ENCODE peak calls at places on chromosomes 5 and 9, in seven cellular contexts. J, E, S, U, D, I and Y are unnamed samples.

GRCh38 chr9:106883030-106883429 is 20.1 kb downstream of the ZNF462 start:
- DNase-seq in I (no peak), D (no peak), S (no peak), E (no peak), J (no peak), U (no peak), Y (no peak)

GRCh38 chr5:135750506-135750905 is 84.0 kb upstream of the SLC25A48 start:
- DNase-seq in J (no peak), S (peak), E (no peak), U (no peak), D (no peak), I (no peak), Y (no peak)

GRCh38 chr5:60185230-60186104 is 291.9 kb upstream of the PDE4D start:
- DNase-seq in E (no peak), I (no peak), D (peak), U (no peak), J (no peak), S (no peak), Y (no peak)

GRCh38 chr5:78915170-78915569 is 69.9 kb downstream of the ARSB start:
- DNase-seq in J (no peak), D (no peak), I (no peak), E (no peak), U (no peak), S (no peak), Y (no peak)

GRCh38 chr5:10607666-10608442 is 44.0 kb downstream of the ANKRD33B start:
- DNase-seq in J (peak), D (peak), E (no peak), S (no peak), U (peak), I (peak), Y (no peak)

GRCh38 chr5:132497488-132497997 is 7.0 kb upstream of the IRF1 start:
- DNase-seq in S (peak), U (peak), J (peak), I (peak), D (peak), E (no peak), Y (no peak)

GRCh38 chr9:134593756-134594375 is 47.7 kb upstream of the COL5A1 start:
- DNase-seq in S (no peak), E (no peak), J (no peak), U (no peak), I (no peak), D (no peak), Y (no peak)

GRCh38 chr5:150579462-150580400 is 60.7 kb upstream of the SYNPO start:
- DNase-seq in U (no peak), J (no peak), D (no peak), S (no peak), I (no peak), E (no peak), Y (no peak)

GRCh38 chr5:145801195-145801594 is 33.9 kb downstream of the PRELID2 start:
- DNase-seq in E (no peak), J (no peak), U (no peak), S (no peak), I (no peak), D (no peak), Y (no peak)

GRCh38 chr9:13064676-13065075 is 214.8 kb downstream of the MPDZ start:
- DNase-seq in D (no peak), I (no peak), U (no peak), E (no peak), S (no peak), J (no peak), Y (no peak)

GRCh38 chr5:52077941-52078825 is 694.9 kb downstream of the ISL1 start:
- DNase-seq in S (peak), E (peak), D (no peak), J (peak), I (no peak), U (no peak), Y (no peak)

GRCh38 chr5:116763987-116764866 is 189.6 kb upstream of the SEMA6A start:
- DNase-seq in I (peak), J (no peak), E (no peak), S (no peak), D (peak), U (no peak), Y (no peak)

GRCh38 chr9:108271646-108272349 is 584.0 kb downstream of the ACTL7B start:
- DNase-seq in I (peak), S (peak), D (peak), E (peak), U (peak), J (peak), Y (no peak)

GRCh38 chr9:113184509-113184908 is 33.7 kb downstream of the SLC31A2 start:
- DNase-seq in D (peak), E (no peak), J (no peak), I (no peak), U (peak), S (no peak), Y (no peak)

GRCh38 chr9:136648746-136649145 is 14.0 kb upstream of the EGFL7 start:
- DNase-seq in D (no peak), U (no peak), E (no peak), S (no peak), I (peak), J (no peak), Y (no peak)

GRCh38 chr9:8223861-8224260 is 424.3 kb upstream of the DMAC1 start:
- DNase-seq in I (no peak), J (no peak), S (no peak), D (no peak), U (no peak), E (no peak), Y (no peak)

GRCh38 chr9:123814526-123814925 is 115.4 kb downstream of the DENND1A start:
- DNase-seq in J (no peak), D (no peak), I (no peak), S (no peak), E (no peak), U (no peak), Y (no peak)

GRCh38 chr5:178247481-178248456 is 15.2 kb upstream of the PHYKPL start:
- DNase-seq in J (no peak), D (no peak), I (no peak), U (no peak), E (no peak), S (no peak), Y (no peak)

GRCh38 chr5:81750308-81751008 is 439 bp downstream of the SSBP2 start:
- DNase-seq in I (no peak), D (no peak), U (no peak), E (no peak), J (no peak), S (no peak), Y (no peak)

GRCh38 chr5:4116834-4117233 is 521.2 kb downstream of the IRX1 start:
- DNase-seq in D (no peak), U (no peak), I (no peak), S (no peak), J (no peak), E (no peak), Y (no peak)

GRCh38 chr9:79600466-79600865 is 28.7 kb downstream of the TLE4 start:
- DNase-seq in U (no peak), E (no peak), I (no peak), S (no peak), D (no peak), J (no peak), Y (no peak)
- H4K8ac ChIP-seq in U (no peak), E (no peak), I (no peak), S (no peak), D (no peak), J (no peak), Y (no peak)

DNA sequence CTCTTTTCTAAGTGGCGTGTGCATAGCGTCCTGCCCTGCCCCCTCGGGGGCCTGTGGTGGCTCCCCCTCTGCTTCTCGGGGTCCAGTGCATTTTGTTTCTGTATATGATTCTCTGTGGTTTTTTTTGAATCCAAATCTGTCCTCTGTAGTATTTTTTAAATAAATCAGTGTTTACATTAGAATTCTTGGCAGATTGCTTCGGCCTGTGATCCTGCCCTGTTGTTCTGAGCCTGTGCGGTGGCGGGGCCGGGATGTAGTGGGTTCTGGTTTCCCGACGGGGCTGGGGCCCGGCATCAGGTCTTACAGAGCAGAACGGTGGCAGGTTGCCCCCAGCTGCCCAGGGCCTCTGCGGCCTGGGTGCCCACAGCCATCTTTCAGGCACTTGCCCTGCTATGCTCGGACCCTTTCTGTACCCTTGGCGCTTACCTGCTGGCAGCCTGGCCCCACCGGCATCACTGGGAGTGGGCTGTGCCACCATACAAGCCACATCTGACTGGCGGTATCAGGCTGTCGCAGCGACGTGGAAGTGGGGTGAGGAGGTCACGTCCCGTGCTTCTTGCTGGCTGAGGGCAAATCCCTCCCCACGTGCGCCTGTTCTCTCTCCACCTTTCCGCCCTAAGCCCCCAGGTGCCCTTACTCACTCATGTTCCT is 9.0 kb downstream of the QRFP start:
- DNase-seq in S (no peak), U (peak), I (no peak), E (no peak), D (no peak), J (no peak), Y (no peak)
- H4K8ac ChIP-seq in S (no peak), U (peak), I (no peak), E (no peak), D (no peak), J (no peak), Y (no peak)

DNA sequence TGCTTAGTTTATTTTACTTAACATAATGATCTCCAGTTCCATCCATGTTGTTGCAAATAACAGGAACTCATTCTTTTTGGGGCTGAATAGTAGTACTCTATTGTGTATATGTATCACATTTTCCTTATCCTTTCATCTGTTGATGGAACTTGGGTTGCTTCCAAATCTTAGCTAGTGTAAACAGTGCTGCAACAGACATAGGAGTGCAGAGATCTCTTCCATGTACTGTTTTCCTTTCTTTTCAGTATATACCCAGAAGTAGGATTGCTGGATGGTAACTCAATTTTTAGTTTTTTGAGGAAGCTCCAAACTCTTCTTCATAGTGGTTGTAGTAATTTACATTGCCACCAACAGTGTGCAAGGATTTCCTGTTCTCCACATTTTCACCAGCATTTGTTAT is 138.8 kb upstream of the POC5 start:
- DNase-seq in D (no peak), I (no peak), E (no peak), U (no peak), S (no peak), J (no peak), Y (no peak)
- H4K8ac ChIP-seq in D (no peak), I (no peak), E (no peak), U (no peak), S (no peak), J (no peak), Y (no peak)

GRCh38 chr5:133520062-133520461 is 92.3 kb downstream of the FSTL4 start:
- DNase-seq in U (no peak), J (no peak), E (no peak), D (no peak), I (no peak), S (no peak), Y (no peak)
- H4K8ac ChIP-seq in U (no peak), J (no peak), E (no peak), D (no peak), I (no peak), S (no peak), Y (no peak)